ENCODE peak calls at places on chromosomes 2 and 18, in seven cellular contexts. J, A, V, L, R, S and G are unnamed samples.

GRCh38 chr18:56575819-56576663 is 62.4 kb downstream of the TXNL1 start:
- DNase-seq in A (no peak), J (no peak), L (peak), S (no peak), R (no peak), V (peak), G (no peak)

GRCh38 chr18:67475673-67476072 is 40.8 kb downstream of the DSEL start:
- DNase-seq in A (no peak), J (no peak), V (no peak), R (no peak), S (no peak), L (peak), G (no peak)

GRCh38 chr18:78812067-78812466 is 167.6 kb upstream of the SALL3 start:
- DNase-seq in A (no peak), S (no peak), J (no peak), L (no peak), V (no peak), R (no peak), G (no peak)

GRCh38 chr2:78293768-78294167 is 731.7 kb upstream of the REG3G start:
- DNase-seq in R (no peak), V (no peak), J (no peak), A (no peak), S (no peak), L (no peak), G (no peak)

GRCh38 chr18:3319894-3320438 is 58.0 kb downstream of the MYL12B start:
- DNase-seq in V (no peak), A (no peak), S (no peak), L (no peak), R (no peak), J (no peak), G (no peak)

GRCh38 chr18:23591011-23591410 is 4.7 kb upstream of the NPC1 start:
- DNase-seq in A (no peak), L (peak), R (no peak), V (no peak), S (no peak), J (no peak), G (no peak)

GRCh38 chr2:55901322-55901721 is 22.3 kb downstream of the EFEMP1 start:
- DNase-seq in A (no peak), V (peak), J (no peak), R (no peak), S (no peak), L (no peak), G (no peak)

GRCh38 chr2:38959938-38960608 is 70.4 kb downstream of the ARHGEF33 start:
- DNase-seq in J (peak), V (peak), S (peak), L (peak), R (peak), A (no peak), G (peak)

GRCh38 chr2:148901142-148901541 is 26.1 kb downstream of the KIF5C start:
- DNase-seq in A (no peak), V (no peak), R (no peak), S (no peak), L (no peak), J (no peak), G (no peak)

GRCh38 chr2:8611712-8612111 is 70.1 kb upstream of the ID2 start:
- DNase-seq in V (no peak), R (no peak), A (no peak), S (no peak), J (no peak), L (no peak), G (no peak)

GRCh38 chr18:79523738-79524180 is 128.0 kb downstream of the NFATC1 start:
- DNase-seq in L (no peak), S (no peak), V (no peak), A (no peak), J (peak), R (peak), G (peak)

GRCh38 chr2:72011791-72012190 is 135.9 kb downstream of the CYP26B1 start:
- DNase-seq in A (no peak), S (no peak), J (no peak), V (no peak), R (no peak), L (no peak), G (no peak)

GRCh38 chr2:46923011-46923669 is 7.5 kb upstream of the MCFD2 start:
- DNase-seq in R (no peak), L (no peak), J (no peak), S (no peak), A (no peak), V (peak), G (no peak)

GRCh38 chr18:48905541-48905940 is 45.2 kb downstream of the SMAD7 start:
- DNase-seq in R (no peak), J (no peak), S (no peak), A (no peak), L (no peak), V (no peak), G (no peak)

GRCh38 chr2:240449764-240450531 is 14.5 kb downstream of the GPC1 start:
- DNase-seq in R (no peak), J (no peak), L (no peak), S (no peak), A (no peak), V (no peak), G (no peak)

GRCh38 chr2:72863046-72863445 is 24.2 kb upstream of the SPR start:
- DNase-seq in S (no peak), V (no peak), A (no peak), L (no peak), R (no peak), J (no peak), G (no peak)

GRCh38 chr2:175932675-175933074 is 69.4 kb downstream of the LNPK start:
- DNase-seq in R (no peak), S (no peak), A (no peak), L (no peak), V (no peak), J (no peak), G (no peak)

GRCh38 chr2:98172150-98172765 is 85.3 kb downstream of the VWA3B start:
- DNase-seq in V (no peak), R (no peak), A (no peak), J (no peak), L (no peak), S (no peak), G (no peak)

GRCh38 chr18:46283895-46284295 is 179.7 kb downstream of the HAUS1 start:
- DNase-seq in V (no peak), L (no peak), A (no peak), S (no peak), R (no peak), J (no peak), G (no peak)

GRCh38 chr2:135590594-135591290 is 59.5 kb downstream of the R3HDM1 start:
- DNase-seq in S (no peak), J (no peak), L (no peak), A (no peak), V (no peak), R (no peak), G (no peak)

GRCh38 chr2:98445708-98446577 is 1.3 kb downstream of the INPP4A start:
- DNase-seq in R (peak), L (no peak), J (no peak), V (peak), S (no peak), A (no peak), G (no peak)

GRCh38 chr2:238697193-238698191 is 150.4 kb upstream of the TWIST2 start:
- DNase-seq in A (no peak), L (no peak), J (no peak), S (no peak), R (no peak), V (no peak), G (no peak)

GRCh38 chr2:216533504-216534068 is 34.9 kb downstream of the RPL37A start:
- DNase-seq in R (no peak), S (no peak), V (no peak), L (no peak), A (no peak), J (no peak), G (no peak)

GRCh38 chr2:10389191-10389590 is 58.9 kb downstream of the ODC1 start:
- DNase-seq in L (no peak), S (no peak), A (no peak), V (no peak), J (no peak), R (no peak), G (no peak)

GRCh38 chr2:36433311-36434217 is 78.0 kb downstream of the CRIM1 start:
- DNase-seq in R (no peak), L (peak), A (no peak), S (no peak), V (peak), J (no peak), G (no peak)

GRCh38 chr2:240922234-240922981 is 16.3 kb downstream of the CROCC2 start:
- DNase-seq in V (no peak), A (no peak), L (no peak), J (no peak), R (peak), S (no peak), G (no peak)

GRCh38 chr2:73418343-73418742 is 32.7 kb downstream of the ALMS1 start:
- DNase-seq in J (no peak), V (no peak), S (no peak), L (peak), A (no peak), R (no peak), G (no peak)

GRCh38 chr2:21055879-21056790 is 12.3 kb upstream of the APOB start:
- DNase-seq in J (no peak), R (no peak), V (no peak), L (no peak), A (no peak), S (no peak), G (no peak)

GRCh38 chr2:152627010-152627957 is 90.0 kb downstream of the PRPF40A start:
- DNase-seq in R (no peak), V (peak), A (no peak), J (no peak), S (no peak), L (peak), G (no peak)